ENCODE peak calls at places on chromosome 17, in four cellular contexts. S is activated naive CD4-positive, alpha-beta T cell; E is stomach; J is body of pancreas. O is an unnamed sample.

GRCh38 chr17:46811978-46812583 is 6.4 kb downstream of the WNT3 start:
- DNase-seq in S (no peak), E (no peak), J (no peak), O (no peak)

GRCh38 chr17:75338335-75338734 is 49.1 kb upstream of the SLC25A19 start:
- DNase-seq in S (no peak), E (no peak), J (no peak), O (no peak)

GRCh38 chr17:76539631-76540271 is at the start of gene PRCD:
- DNase-seq in S (no peak), E (no peak), J (no peak), O (no peak)

GRCh38 chr17:78242024-78242742 is 10.8 kb downstream of the TMEM235 start:
- DNase-seq in S (no peak), E (no peak), J (no peak), O (no peak)

GRCh38 chr17:3482851-3483250 is 7.1 kb downstream of the ASPA start:
- DNase-seq in S (no peak), E (no peak), J (no peak), O (no peak)

GRCh38 chr17:77881545-77881944 is 77.0 kb upstream of the TNRC6C start:
- DNase-seq in S (peak), E (peak), J (peak), O (no peak)

GRCh38 chr17:2705888-2706795 is 5.4 kb downstream of the CLUH start:
- DNase-seq in S (no peak), E (no peak), J (no peak), O (no peak)

GRCh38 chr17:29210879-29211278 is 30.7 kb upstream of the MYO18A start:
- DNase-seq in S (no peak), E (no peak), J (no peak), O (no peak)

GRCh38 chr17:4175921-4176802 is 33.2 kb downstream of the CYB5D2 start:
- DNase-seq in S (peak), E (no peak), J (no peak), O (no peak)

GRCh38 chr17:79294459-79295071 is 219.9 kb downstream of the ENGASE start:
- DNase-seq in S (peak), E (peak), J (peak), O (peak)

GRCh38 chr17:39177256-39177655 is 11.3 kb upstream of the ARL5C start:
- DNase-seq in S (no peak), E (no peak), J (no peak), O (no peak)

GRCh38 chr17:82767041-82767754 is 15.3 kb downstream of the TBCD start:
- DNase-seq in S (no peak), E (peak), J (peak), O (no peak)

GRCh38 chr17:50101346-50102163 is 6.4 kb downstream of the PDK2 start:
- DNase-seq in S (no peak), E (peak), J (peak), O (no peak)

GRCh38 chr17:77857613-77858012 is 100.9 kb upstream of the TNRC6C start:
- DNase-seq in S (peak), E (no peak), J (no peak), O (no peak)

GRCh38 chr17:82215095-82215971 is 2.7 kb upstream of the CCDC57 start:
- DNase-seq in S (no peak), E (no peak), J (no peak), O (no peak)

O was measured in LNCaP clone FGC.